ENCODE peak calls at places on chromosomes 16 and 17, in seven cellular contexts. C is AG04450, S is cardiac muscle cell, I is right atrium auricular region, K is SK-N-MC, B is uterus, T is ascending aorta. X is an unnamed sample.
A peak's percentile ranks its signal among the peaks of the same experiment; 100 is the strongest.

GRCh38 chr16:2475413-2476344 is 752 bp downstream of the TBC1D24 start:
- DNase-seq in C (no peak), S (no peak), I (no peak), K (no peak), B (no peak), T (no peak), X (no peak)

GRCh38 chr16:57797526-57798266 is 4.6 kb downstream of the KIFC3 start:
- DNase-seq in C (no peak), S (no peak), I (no peak), K (no peak), B (no peak), T (no peak), X (peak; percentile 60)

GRCh38 chr17:32015245-32016013 is 8.2 kb downstream of the LRRC37B start:
- DNase-seq in C (no peak), S (no peak), I (no peak), K (no peak), B (no peak), T (no peak), X (no peak)

GRCh38 chr16:48123104-48123788 is 32.5 kb downstream of the ABCC12 start:
- DNase-seq in C (peak; percentile 96), S (peak; percentile 95), I (no peak), K (no peak), B (no peak), T (no peak), X (no peak)

GRCh38 chr16:66414891-66415290 is 12.2 kb upstream of the BEAN1 start:
- DNase-seq in C (no peak), S (no peak), I (no peak), K (no peak), B (no peak), T (no peak), X (no peak)

GRCh38 chr17:9074106-9074505 is 52.8 kb downstream of the NTN1 start:
- DNase-seq in C (no peak), S (no peak), I (no peak), K (no peak), B (no peak), T (no peak), X (no peak)

GRCh38 chr16:57260294-57260929 is 15.4 kb downstream of the ARL2BP start:
- DNase-seq in C (peak; percentile 50), S (peak; percentile 77), I (no peak), K (no peak), B (no peak), T (peak; percentile 60), X (no peak)

GRCh38 chr16:58249780-58250478 is 44.9 kb downstream of the PRSS54 start:
- DNase-seq in C (no peak), S (peak; percentile 74), I (peak; percentile 70), K (no peak), B (peak; percentile 51), T (peak; percentile 86), X (peak; percentile 85)

GRCh38 chr16:67966549-67967182 is 1.8 kb downstream of the SLC12A4 start:
- DNase-seq in C (no peak), S (peak; percentile 33), I (no peak), K (no peak), B (no peak), T (peak; percentile 78), X (no peak)

GRCh38 chr16:84817206-84817605 is 2.6 kb upstream of the CRISPLD2 start:
- DNase-seq in C (no peak), S (no peak), I (no peak), K (no peak), B (no peak), T (no peak), X (no peak)

GRCh38 chr17:4362141-4362540 is 4.3 kb downstream of the UBE2G1 start:
- DNase-seq in C (no peak), S (peak; percentile 6), I (no peak), K (no peak), B (no peak), T (peak; percentile 3), X (no peak)

GRCh38 chr17:48194097-48194550 is 86.6 kb downstream of the SNX11 start:
- DNase-seq in C (peak; percentile 3), S (no peak), I (no peak), K (no peak), B (no peak), T (no peak), X (no peak)

GRCh38 chr17:44345497-44346026 is 460 bp downstream of the GRN start:
- DNase-seq in C (no peak), S (peak; percentile 55), I (peak; percentile 69), K (peak; percentile 50), B (peak; percentile 69), T (no peak), X (peak; percentile 67)

GRCh38 chr16:17972460-17972943 is 364.0 kb downstream of the NPIPA8 start:
- DNase-seq in C (no peak), S (no peak), I (no peak), K (no peak), B (no peak), T (no peak), X (no peak)

GRCh38 chr16:86066755-86067154 is 167.8 kb downstream of the IRF8 start:
- DNase-seq in C (no peak), S (no peak), I (no peak), K (no peak), B (no peak), T (no peak), X (no peak)

GRCh38 chr17:76504117-76504516 is 2.9 kb upstream of the RHBDF2 start:
- DNase-seq in C (no peak), S (no peak), I (no peak), K (no peak), B (no peak), T (no peak), X (no peak)

DNA sequence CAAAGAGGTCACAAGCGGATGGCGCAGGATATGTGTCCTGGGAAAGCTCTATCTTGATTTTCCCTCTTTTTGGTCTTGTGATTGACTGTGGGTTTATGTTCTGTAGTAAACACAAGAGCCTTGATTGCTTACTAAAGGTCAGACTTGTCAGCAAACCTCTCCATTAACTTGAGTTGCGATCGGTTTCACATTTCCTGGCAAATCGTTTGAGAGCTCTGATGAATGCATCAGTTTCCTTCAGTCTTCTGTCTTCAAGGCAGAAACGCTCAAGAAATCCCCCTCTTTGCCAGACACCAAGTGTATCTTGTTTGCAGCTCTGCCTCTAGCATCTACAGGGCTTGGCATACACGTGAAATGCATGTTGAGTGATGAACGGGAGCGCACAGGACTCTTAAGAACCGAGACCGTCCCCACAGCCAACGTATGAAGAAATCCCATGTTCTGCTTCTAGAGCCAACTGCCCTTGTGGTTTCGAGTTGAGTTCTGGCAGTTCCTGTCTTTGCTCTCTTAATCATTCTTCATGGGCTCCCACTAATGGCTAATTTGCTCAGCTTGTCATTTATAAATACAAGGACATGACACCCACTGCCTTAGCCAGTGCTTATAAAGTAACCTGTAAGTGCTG is 143.3 kb downstream of the PITPNC1 start:
- DNase-seq in C (no peak), S (peak; percentile 60), I (no peak), K (no peak), B (peak; percentile 38), T (no peak), X (no peak)
- H3K4me3 ChIP-seq in C (peak overlapping the region; percentile 26), S (no peak overlapping the region), I (no peak overlapping the region), K (no peak overlapping the region), B (no peak overlapping the region), T (no peak overlapping the region), X (no peak overlapping the region)

GRCh38 chr17:49821916-49822315 is 26.0 kb downstream of the TAC4 start:
- DNase-seq in C (no peak), S (no peak), I (no peak), K (no peak), B (no peak), T (no peak), X (no peak)
- H3K27ac ChIP-seq in C (no peak overlapping the region), S (no peak overlapping the region), I (no peak overlapping the region), K (no peak overlapping the region), B (no peak overlapping the region), T (no peak overlapping the region), X (no peak overlapping the region)

GRCh38 chr17:29113334-29113733 is 66.9 kb downstream of the MYO18A start:
- DNase-seq in C (no peak), S (no peak), I (no peak), K (no peak), B (no peak), T (no peak), X (no peak)
- H3K4me3 ChIP-seq in C (no peak overlapping the region), S (no peak overlapping the region), I (no peak overlapping the region), K (no peak overlapping the region), B (no peak overlapping the region), T (no peak overlapping the region), X (no peak overlapping the region)

DNA sequence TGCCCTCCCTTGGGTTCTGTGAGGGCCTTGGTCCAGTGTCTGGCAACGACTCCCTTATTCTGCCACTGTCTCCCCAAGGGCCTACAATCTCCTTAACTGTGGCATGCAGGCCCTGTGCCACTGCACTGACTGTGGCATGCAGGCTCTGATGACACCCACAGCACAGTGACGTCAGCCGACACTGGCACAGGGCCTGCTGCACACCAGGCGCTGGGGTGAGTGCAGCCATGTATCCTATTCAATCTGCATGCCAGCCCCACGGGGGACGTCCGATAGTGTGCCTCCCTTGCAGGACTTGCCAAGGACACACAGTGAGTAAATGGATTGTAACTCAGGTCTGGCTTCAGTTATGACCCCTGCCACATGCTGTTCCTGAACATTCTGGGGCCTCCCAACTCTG is 39.8 kb upstream of the RASD1 start:
- DNase-seq in C (no peak), S (no peak), I (peak; percentile 85), K (no peak), B (no peak), T (peak; percentile 88), X (peak; percentile 91)
- H3K27ac ChIP-seq in C (no peak overlapping the region), S (no peak overlapping the region), I (peak overlapping the region; percentile 94), K (no peak overlapping the region), B (no peak overlapping the region), T (no peak overlapping the region), X (peak overlapping the region; percentile 49)

DNA sequence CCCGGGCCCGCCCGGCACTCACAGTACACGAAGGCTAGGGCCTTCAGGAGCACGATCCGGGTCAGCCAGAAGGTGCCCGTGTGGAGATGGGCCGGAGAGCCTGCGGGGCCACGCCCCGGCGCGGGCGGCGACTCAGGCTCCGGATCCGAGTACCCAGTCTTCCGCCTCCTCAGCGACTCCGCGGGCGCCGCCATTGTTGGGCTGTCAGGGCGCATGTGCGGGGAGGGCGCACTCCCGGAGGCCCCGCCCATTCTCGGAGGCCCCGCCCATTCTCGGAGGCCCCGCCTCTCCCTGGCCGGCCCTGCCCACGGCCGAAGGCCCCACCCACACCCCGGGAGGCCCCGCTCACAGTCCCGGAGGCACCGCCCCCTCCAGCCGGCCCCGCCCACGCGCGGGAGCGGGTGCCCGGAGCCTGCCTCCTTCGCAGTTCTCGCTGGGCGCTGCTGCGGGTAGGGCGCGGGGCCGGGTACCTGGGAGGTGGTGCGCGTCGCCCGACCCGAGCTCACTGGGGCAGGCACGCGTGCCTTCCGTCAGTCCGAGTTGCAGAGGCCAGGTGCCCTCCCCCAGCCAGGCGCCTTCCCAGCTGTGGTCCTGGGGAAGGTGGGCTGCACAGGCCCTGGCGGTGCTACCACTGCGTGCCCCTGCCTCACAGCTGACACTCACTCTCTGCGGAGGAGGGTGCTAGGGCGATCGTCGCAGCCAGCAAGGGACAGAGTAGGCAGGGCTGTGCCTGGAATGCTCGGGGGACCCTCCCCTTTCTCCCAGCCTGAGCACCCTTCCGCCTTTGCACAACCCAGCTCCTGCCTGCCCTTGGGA is at the start of gene LMF1:
- DNase-seq in C (peak; percentile 71), S (peak; percentile 93), I (peak; percentile 93), K (no peak), B (peak; percentile 87), T (peak; percentile 96), X (peak; percentile 98)
- H3K4me3 ChIP-seq in C (peak within 1 kb of the TSS; percentile 80), S (peak within 1 kb of the TSS; percentile 87), I (peak within 1 kb of the TSS; percentile 81), K (peak within 1 kb of the TSS; percentile 90), B (peak within 1 kb of the TSS; percentile 84), T (peak within 1 kb of the TSS; percentile 99), X (peak within 1 kb of the TSS; percentile 99)

X was measured in heart left ventricle.